ENCODE peak calls at places on chromosomes 5 and 9, in nine cellular contexts. R is kidney, Z is tibial artery, P is colonic mucosa, I is astrocyte, O is psoas muscle, D is lower lobe of right lung, G is breast epithelium, U is aorta. S is an unnamed sample. For H3K9me3, the result is how much of the 10 kb centered on the place peaks cover.

GRCh38 chr5:54663876-54664275 is 146.3 kb downstream of the SNX18 start:
- DNase-seq in R (no peak), Z (peak), P (no peak), I (peak), O (peak), D (no peak), G (peak), U (peak), S (peak)

GRCh38 chr9:110148384-110148783 is 59.6 kb downstream of the C9orf152 start:
- DNase-seq in R (no peak), Z (no peak), P (no peak), I (no peak), O (no peak), D (no peak), G (no peak), U (no peak), S (no peak)

GRCh38 chr5:106380736-106381135 is 1290.0 kb downstream of the EFNA5 start:
- DNase-seq in R (no peak), Z (no peak), P (no peak), I (peak), O (no peak), D (no peak), G (no peak), U (no peak), S (peak)

GRCh38 chr5:143213231-143213850 is 190.1 kb downstream of the NR3C1 start:
- DNase-seq in R (no peak), Z (no peak), P (no peak), I (peak), O (no peak), D (no peak), G (no peak), U (no peak), S (no peak)

GRCh38 chr5:67334383-67334782 is 137.8 kb upstream of the CD180 start:
- DNase-seq in R (no peak), Z (no peak), P (no peak), I (no peak), O (no peak), D (no peak), G (no peak), U (no peak), S (no peak)

GRCh38 chr9:108162664-108163063 is 673.1 kb upstream of the KLF4 start:
- DNase-seq in R (no peak), Z (no peak), P (no peak), I (peak), O (peak), D (no peak), G (no peak), U (no peak), S (peak)

GRCh38 chr9:21015122-21015815 is 16.2 kb downstream of the HACD4 start:
- DNase-seq in R (no peak), Z (no peak), P (no peak), I (no peak), O (no peak), D (no peak), G (no peak), U (no peak), S (no peak)

GRCh38 chr5:107900721-107901120 is 230.0 kb upstream of the EFNA5 start:
- DNase-seq in R (no peak), Z (no peak), P (no peak), I (no peak), O (no peak), D (no peak), G (no peak), U (no peak), S (no peak)

GRCh38 chr9:133458643-133459312 is 1.0 kb upstream of the CACFD1 start:
- DNase-seq in R (peak), Z (no peak), P (no peak), I (no peak), O (no peak), D (no peak), G (no peak), U (peak), S (no peak)

GRCh38 chr9:96150324-96151023 is 151.5 kb downstream of the HSD17B3 start:
- DNase-seq in R (no peak), Z (no peak), P (no peak), I (peak), O (no peak), D (no peak), G (no peak), U (peak), S (no peak)

GRCh38 chr9:8432224-8432623 is 632.6 kb upstream of the DMAC1 start:
- DNase-seq in R (no peak), Z (no peak), P (no peak), I (no peak), O (no peak), D (no peak), G (no peak), U (no peak), S (no peak)
- H3K9me3 ChIP-seq in R (under half), Z (under half), P (under half), I (under half), O (under half), D (under half), G (under half), U (under half), S (under half)

GRCh38 chr9:99013550-99013949 is 69.8 kb downstream of the COL15A1 start:
- DNase-seq in R (no peak), Z (no peak), P (no peak), I (no peak), O (no peak), D (no peak), G (no peak), U (no peak), S (no peak)
- H3K9me3 ChIP-seq in R (under half), Z (under half), P (under half), I (under half), O (under half), D (under half), G (under half), U (under half), S (under half)

GRCh38 chr5:2511131-2511530 is 240.3 kb downstream of the IRX2 start:
- DNase-seq in R (peak), Z (no peak), P (no peak), I (no peak), O (no peak), D (no peak), G (no peak), U (no peak), S (no peak)
- H3K9me3 ChIP-seq in R (under half), Z (under half), P (under half), I (under half), O (under half), D (under half), G (under half), U (under half), S (half or more)

GRCh38 chr5:63919763-63920478 is 42.3 kb downstream of the HTR1A start:
- DNase-seq in R (no peak), Z (no peak), P (no peak), I (no peak), O (no peak), D (no peak), G (no peak), U (no peak), S (no peak)
- H3K9me3 ChIP-seq in R (under half), Z (under half), P (under half), I (under half), O (under half), D (under half), G (under half), U (under half), S (under half)